ENCODE peak calls at places on chromosomes 4 and X, in five cellular contexts. W, D, Y, R and E are unnamed samples.
A peak's percentile ranks its signal among the peaks of the same experiment; 100 is the strongest.

GRCh38 chr4:78923459-78924312 is 15.6 kb downstream of the PAQR3 start:
- DNase-seq in W (no peak), D (peak; percentile 4), Y (peak; percentile 13), R (no peak), E (no peak)

GRCh38 chr4:102826105-102826889 is 1.1 kb downstream of the UBE2D3 start:
- DNase-seq in W (no peak), D (no peak), Y (no peak), R (no peak), E (no peak)

GRCh38 chr4:98150092-98150761 is 7.0 kb upstream of the STPG2 start:
- DNase-seq in W (no peak), D (peak; percentile 64), Y (peak; percentile 37), R (peak; percentile 4), E (no peak)

GRCh38 chr4:80798082-80798481 is 232.4 kb upstream of the BMP3 start:
- DNase-seq in W (no peak), D (no peak), Y (no peak), R (no peak), E (no peak)

GRCh38 chr4:8053688-8054449 is 104.7 kb downstream of the ABLIM2 start:
- DNase-seq in W (no peak), D (no peak), Y (no peak), R (no peak), E (no peak)

GRCh38 chr4:10872833-10873517 is 188.4 kb upstream of the CLNK start:
- DNase-seq in W (no peak), D (no peak), Y (peak; percentile 3), R (peak; percentile 13), E (no peak)

GRCh38 chr4:156190606-156191005 is 236.9 kb upstream of the CTSO start:
- DNase-seq in W (peak; percentile 20), D (peak; percentile 82), Y (peak; percentile 92), R (peak; percentile 32), E (no peak)

GRCh38 chr4:87103691-87104187 is 116.7 kb downstream of the KLHL8 start:
- DNase-seq in W (peak; percentile 57), D (peak; percentile 83), Y (peak; percentile 88), R (peak; percentile 68), E (no peak)

GRCh38 chrX:134969726-134970125 is 21.1 kb upstream of the SMIM10 start:
- DNase-seq in W (no peak), D (peak; percentile 65), Y (no peak), R (no peak), E (no peak)

GRCh38 chr4:156628858-156629257 is 342.7 kb downstream of the PDGFC start:
- DNase-seq in W (no peak), D (no peak), Y (no peak), R (no peak), E (no peak)

GRCh38 chr4:23680616-23681518 is 209.0 kb downstream of the PPARGC1A start:
- DNase-seq in W (no peak), D (peak; percentile 3), Y (peak; percentile 3), R (no peak), E (no peak)

GRCh38 chr4:164779080-164779479 is 25.1 kb downstream of the SMIM31 start:
- DNase-seq in W (peak; percentile 42), D (no peak), Y (no peak), R (no peak), E (peak; percentile 70)

GRCh38 chrX:9466711-9467110 is 1.9 kb downstream of the TBL1X start:
- DNase-seq in W (no peak), D (no peak), Y (no peak), R (no peak), E (no peak)

GRCh38 chr4:57905965-57906364 is 795.8 kb upstream of the IGFBP7 start:
- DNase-seq in W (no peak), D (no peak), Y (no peak), R (no peak), E (no peak)

GRCh38 chr4:40844261-40844660 is 94.5 kb downstream of the NSUN7 start:
- DNase-seq in W (no peak), D (no peak), Y (no peak), R (no peak), E (no peak)

GRCh38 chr4:67558493-67558892 is at the start of gene STAP1:
- DNase-seq in W (no peak), D (no peak), Y (no peak), R (no peak), E (no peak)

GRCh38 chrX:48913605-48914366 is 2.3 kb upstream of the SLC35A2 start:
- DNase-seq in W (no peak), D (no peak), Y (no peak), R (no peak), E (no peak)

GRCh38 chrX:48909703-48910102 is 1.7 kb downstream of the SLC35A2 start:
- DNase-seq in W (no peak), D (no peak), Y (no peak), R (no peak), E (no peak)

GRCh38 chrX:48908600-48908999 is 2.8 kb downstream of the SLC35A2 start:
- DNase-seq in W (no peak), D (no peak), Y (no peak), R (no peak), E (no peak)

GRCh38 chrX:48911407-48912182 is at the start of gene SLC35A2:
- DNase-seq in W (no peak), D (peak; percentile 82), Y (peak; percentile 69), R (no peak), E (peak; percentile 73)

DNA sequence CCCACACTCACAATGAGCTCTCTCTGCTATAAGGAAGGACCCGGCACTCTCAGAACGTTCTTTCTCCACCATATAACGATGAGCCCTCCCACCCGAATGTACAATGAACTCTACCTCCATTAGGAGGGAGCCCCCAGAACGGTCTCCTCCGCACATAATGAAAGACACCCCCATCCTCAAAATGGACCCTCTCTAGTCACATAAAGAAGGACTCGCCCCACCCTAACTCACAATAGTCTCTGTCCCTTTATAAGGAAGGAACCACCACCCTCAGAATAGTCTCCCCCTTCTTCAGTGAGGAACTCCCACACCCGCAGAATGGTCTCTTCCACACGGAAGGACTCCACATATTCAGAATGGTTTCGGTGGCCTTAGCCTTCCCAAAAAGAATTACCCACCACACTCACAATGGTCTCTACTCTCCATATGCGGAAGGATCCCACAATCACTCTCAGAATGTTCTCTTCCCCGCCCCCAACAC is 480 bp downstream of the SLC35A2 start:
- DNase-seq in W (no peak), D (peak; percentile 42), Y (peak; percentile 49), R (no peak), E (no peak)
- H3K4me3 ChIP-seq in W (peak overlapping the region; percentile 85), D (peak overlapping the region; percentile 89), Y (peak overlapping the region; percentile 69), R (peak overlapping the region; percentile 59), E (peak overlapping the region; percentile 77)

DNA sequence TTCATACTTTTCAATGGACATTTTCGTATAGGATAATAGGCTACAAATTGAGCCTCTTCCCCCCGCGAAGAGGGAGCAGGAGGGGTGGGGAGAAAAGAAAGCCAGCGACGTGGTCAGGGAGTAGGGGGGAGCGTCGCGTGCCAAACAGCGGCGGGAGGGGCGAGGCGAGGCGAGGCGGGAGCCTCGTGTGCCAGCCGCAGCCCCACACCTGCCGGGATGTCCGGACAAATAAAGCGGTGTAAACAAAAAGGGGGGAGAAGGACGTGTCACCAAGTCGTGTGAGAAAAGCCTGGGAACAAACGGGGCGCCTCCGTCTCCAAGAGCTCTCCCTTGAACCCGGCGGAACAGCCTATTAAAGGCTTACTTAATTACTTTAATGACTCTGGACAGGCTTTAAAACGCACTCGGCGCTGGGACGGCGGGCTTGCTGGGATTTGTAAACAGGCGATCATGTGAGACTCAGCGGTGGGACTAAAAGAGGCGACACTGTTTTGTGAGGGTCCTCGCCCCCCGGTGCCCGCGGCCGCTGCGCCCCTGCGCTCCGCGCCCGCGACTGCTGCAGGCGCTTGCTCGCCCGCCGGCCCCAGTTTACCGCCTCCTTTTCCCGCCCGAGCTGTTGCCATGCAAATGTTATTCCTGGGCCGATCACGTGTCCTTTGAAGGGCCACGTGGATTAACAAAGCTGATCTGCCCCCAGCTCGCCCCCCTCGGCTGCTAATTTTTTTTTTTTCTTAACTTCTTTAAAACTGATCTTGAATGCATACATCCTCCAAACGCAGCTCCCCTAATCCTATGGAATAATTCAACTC is at the start of gene HELT:
- DNase-seq in W (no peak), D (no peak), Y (no peak), R (no peak), E (no peak)
- H3K4me3 ChIP-seq in W (no peak within 1 kb of the TSS), D (no peak within 1 kb of the TSS), Y (no peak within 1 kb of the TSS), R (no peak within 1 kb of the TSS), E (no peak within 1 kb of the TSS)

DNA sequence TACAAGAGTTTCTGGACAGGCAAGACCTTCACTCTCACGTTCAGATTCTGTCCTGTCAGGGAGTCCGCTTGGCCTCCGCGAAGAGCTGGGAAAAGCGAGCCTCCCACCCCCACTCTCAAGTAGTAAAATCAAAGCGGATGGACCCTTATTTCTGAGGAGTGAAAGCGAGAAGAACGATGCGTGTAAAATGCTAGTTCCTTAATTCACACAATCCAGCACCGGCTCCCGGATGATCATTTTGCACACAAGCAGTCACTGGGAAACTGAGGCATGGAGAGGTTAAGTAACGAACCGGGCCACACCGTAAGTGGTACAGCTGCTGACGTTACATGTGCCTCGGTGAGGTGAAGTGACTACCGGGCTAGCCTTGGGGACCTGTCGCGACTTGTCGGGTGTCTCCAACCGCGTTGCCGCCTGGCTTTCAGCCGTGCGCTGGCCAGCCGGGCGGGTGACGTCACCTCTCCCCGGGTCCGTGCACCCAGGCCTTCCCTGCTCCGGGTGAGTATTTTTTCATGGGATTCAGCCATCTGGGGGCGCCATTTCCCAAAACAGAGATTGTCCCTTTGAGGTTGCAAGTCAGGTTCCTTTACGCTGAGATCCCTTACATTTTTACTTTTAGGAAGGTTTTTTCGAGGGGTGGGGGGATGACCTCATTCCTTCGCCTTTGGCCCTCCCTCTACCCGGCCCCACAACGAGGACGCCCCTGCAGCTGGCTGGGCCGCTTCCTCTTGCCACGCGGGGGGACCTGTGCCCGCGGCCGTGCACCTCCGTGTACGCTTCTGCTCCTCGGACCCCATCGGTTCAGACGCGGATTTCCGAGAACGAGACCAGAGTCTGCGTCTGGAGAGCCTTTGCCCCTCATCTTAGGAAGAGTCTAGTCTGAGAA is 3.4 kb upstream of the SFRP2 start:
- DNase-seq in W (no peak), D (peak; percentile 47), Y (peak; percentile 77), R (no peak), E (no peak)
- H3K4me3 ChIP-seq in W (no peak overlapping the region), D (peak overlapping the region; percentile 73), Y (peak overlapping the region; percentile 5), R (peak overlapping the region; percentile 23), E (no peak overlapping the region)

GRCh38 chr4:17780461-17781071 is 855 bp downstream of the FAM184B start:
- DNase-seq in W (no peak), D (peak; percentile 27), Y (peak; percentile 15), R (no peak), E (no peak)

GRCh38 chr4:17785858-17786257 is 4.4 kb upstream of the FAM184B start:
- DNase-seq in W (no peak), D (no peak), Y (no peak), R (no peak), E (no peak)

GRCh38 chr4:17781831-17782287 is 438 bp upstream of the FAM184B start:
- DNase-seq in W (no peak), D (no peak), Y (no peak), R (no peak), E (no peak)

GRCh38 chr4:17778431-17778830 is 3.0 kb downstream of the FAM184B start:
- DNase-seq in W (no peak), D (no peak), Y (no peak), R (no peak), E (no peak)

DNA sequence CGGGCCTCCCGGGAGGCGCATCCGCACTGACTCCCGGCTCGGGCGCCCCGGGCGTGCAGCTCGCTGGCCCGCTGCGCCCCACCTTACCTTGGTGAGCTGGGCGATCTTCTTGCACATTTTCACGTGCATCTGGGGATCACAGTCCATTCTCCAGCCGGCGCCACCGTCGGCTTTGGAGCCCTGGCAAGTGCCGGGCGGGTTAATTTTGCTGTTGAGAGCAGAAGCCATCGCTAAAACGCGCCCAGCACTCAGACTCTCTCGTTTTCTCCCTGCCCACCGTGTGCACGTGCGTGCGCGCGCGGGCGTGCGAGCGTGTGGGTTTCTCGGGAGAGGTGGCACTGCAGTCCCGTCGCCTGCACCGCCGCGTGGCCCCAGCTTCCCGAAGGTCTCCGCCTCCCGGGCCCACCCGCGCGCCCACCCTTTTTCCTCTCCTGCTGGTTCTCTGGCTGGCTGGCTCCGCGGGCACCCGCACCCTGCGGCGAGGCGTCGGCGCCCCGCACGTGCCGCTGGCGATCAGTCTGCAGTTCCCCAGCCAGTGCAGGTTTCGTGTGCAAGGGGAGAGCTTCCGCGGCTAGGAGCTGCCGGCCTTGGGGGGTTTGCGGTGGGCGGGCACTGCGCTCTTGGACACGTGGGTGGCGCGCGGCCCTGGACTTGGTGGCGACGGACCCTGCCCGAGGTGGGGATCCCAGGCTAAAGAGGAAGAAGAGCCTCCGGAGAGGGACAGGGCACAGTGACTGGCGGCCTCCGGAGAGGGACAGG is at the start of gene FAM184B:
- DNase-seq in W (no peak), D (peak; percentile 28), Y (peak; percentile 12), R (no peak), E (peak; percentile 6)
- H3K4me3 ChIP-seq in W (peak within 1 kb of the TSS; percentile 42), D (peak within 1 kb of the TSS; percentile 80), Y (peak within 1 kb of the TSS; percentile 47), R (peak within 1 kb of the TSS; percentile 53), E (peak within 1 kb of the TSS; percentile 37)